ENCODE peak calls at places on chromosomes 12 and 14, in five cellular contexts. Y is CD8-positive, alpha-beta memory T cell; T is naive thymus-derived CD4-positive, alpha-beta T cell; L is lower leg skin; B is astrocyte of the spinal cord. W is an unnamed sample.

GRCh38 chr12:17296882-17297281 is 690.9 kb upstream of the LMO3 start:
- DNase-seq in Y (no peak), T (no peak), L (no peak), B (no peak), W (no peak)

GRCh38 chr12:105106621-105107020 is 910 bp upstream of the WASHC4 start:
- DNase-seq in B (no peak), T (no peak), L (no peak), Y (no peak), W (no peak)

GRCh38 chr12:19404232-19404880 is 34.9 kb upstream of the AEBP2 start:
- DNase-seq in Y (peak), L (no peak), T (peak), B (no peak), W (peak)

GRCh38 chr14:26702721-26703250 is 105.0 kb upstream of the NOVA1 start:
- DNase-seq in L (no peak), B (peak), Y (no peak), T (no peak), W (no peak)

GRCh38 chr14:70013269-70013873 is 134.2 kb downstream of the SMOC1 start:
- DNase-seq in T (no peak), L (peak), Y (no peak), B (no peak), W (no peak)

GRCh38 chr12:92992041-92992440 is 62.9 kb upstream of the EEA1 start:
- DNase-seq in L (no peak), Y (no peak), T (no peak), B (peak), W (no peak)

GRCh38 chr14:73463411-73463810 is 5.1 kb upstream of the NUMB start:
- DNase-seq in L (peak), B (peak), T (no peak), Y (no peak), W (no peak)

GRCh38 chr14:56664811-56665421 is 85.3 kb downstream of the TMEM260 start:
- DNase-seq in Y (no peak), B (no peak), L (no peak), T (no peak), W (no peak)

GRCh38 chr12:101564912-101565311 is 29.9 kb upstream of the MYBPC1 start:
- DNase-seq in L (no peak), Y (no peak), B (no peak), T (no peak), W (no peak)

GRCh38 chr12:1531654-1532366 is 62.6 kb downstream of the FBXL14 start:
- DNase-seq in Y (no peak), T (no peak), B (no peak), L (peak), W (no peak)

GRCh38 chr14:69441948-69442347 is 42.6 kb upstream of the PLEKHD1 start:
- DNase-seq in Y (no peak), L (no peak), B (no peak), T (no peak), W (no peak)

GRCh38 chr12:106147956-106148355 is 9.2 kb upstream of the NUAK1 start:
- DNase-seq in Y (no peak), B (no peak), L (no peak), T (no peak), W (no peak)

GRCh38 chr12:21372602-21373001 is at the start of gene IAPP:
- DNase-seq in T (no peak), Y (no peak), B (no peak), L (no peak), W (no peak)

GRCh38 chr14:88559852-88560251 is 3.0 kb upstream of the ZC3H14 start:
- DNase-seq in T (no peak), L (no peak), B (peak), Y (no peak), W (no peak)

GRCh38 chr12:104402630-104403029 is 54.1 kb upstream of the CHST11 start:
- DNase-seq in L (no peak), Y (no peak), B (no peak), T (no peak), W (no peak)

GRCh38 chr12:122503147-122503751 is 2.5 kb upstream of the ZCCHC8 start:
- DNase-seq in T (no peak), L (no peak), Y (no peak), B (no peak), W (no peak)

GRCh38 chr14:26598081-26598671 is 343 bp upstream of the NOVA1 start:
- DNase-seq in T (no peak), B (peak), L (peak), Y (no peak), W (no peak)

GRCh38 chr14:100576091-100577085 is 10.8 kb downstream of the BEGAIN start:
- DNase-seq in L (peak), T (no peak), Y (no peak), B (no peak), W (no peak)

GRCh38 chr14:69484444-69485113 is at the start of gene PLEKHD1:
- DNase-seq in Y (no peak), B (no peak), T (no peak), L (no peak), W (no peak)

GRCh38 chr14:72928872-72929271 is 2.6 kb downstream of the DCAF4 start:
- DNase-seq in L (peak), Y (no peak), T (no peak), B (no peak), W (no peak)

GRCh38 chr12:50218386-50218785 is 51.2 kb upstream of the CERS5 start:
- DNase-seq in L (no peak), T (no peak), Y (no peak), B (no peak), W (no peak)

GRCh38 chr12:97342130-97342529 is 120.5 kb upstream of the RMST start:
- DNase-seq in B (no peak), L (no peak), T (no peak), Y (no peak), W (no peak)

GRCh38 chr14:85811340-85811739 is 281.4 kb downstream of the FLRT2 start:
- DNase-seq in T (no peak), L (no peak), B (no peak), Y (no peak), W (no peak)

GRCh38 chr12:106341086-106341879 is 16.3 kb upstream of the POLR3B start:
- DNase-seq in Y (no peak), L (no peak), T (no peak), B (no peak), W (no peak)

GRCh38 chr12:118958520-118958919 is 22.8 kb upstream of the SRRM4 start:
- DNase-seq in Y (no peak), L (no peak), T (no peak), B (no peak), W (no peak)

GRCh38 chr12:117854339-117855012 is 114.3 kb downstream of the KSR2 start:
- DNase-seq in L (no peak), T (no peak), B (peak), Y (no peak), W (no peak)

GRCh38 chr12:116133149-116133548 is 144.3 kb downstream of the MED13L start:
- DNase-seq in T (no peak), B (no peak), L (no peak), Y (no peak), W (no peak)

DNA sequence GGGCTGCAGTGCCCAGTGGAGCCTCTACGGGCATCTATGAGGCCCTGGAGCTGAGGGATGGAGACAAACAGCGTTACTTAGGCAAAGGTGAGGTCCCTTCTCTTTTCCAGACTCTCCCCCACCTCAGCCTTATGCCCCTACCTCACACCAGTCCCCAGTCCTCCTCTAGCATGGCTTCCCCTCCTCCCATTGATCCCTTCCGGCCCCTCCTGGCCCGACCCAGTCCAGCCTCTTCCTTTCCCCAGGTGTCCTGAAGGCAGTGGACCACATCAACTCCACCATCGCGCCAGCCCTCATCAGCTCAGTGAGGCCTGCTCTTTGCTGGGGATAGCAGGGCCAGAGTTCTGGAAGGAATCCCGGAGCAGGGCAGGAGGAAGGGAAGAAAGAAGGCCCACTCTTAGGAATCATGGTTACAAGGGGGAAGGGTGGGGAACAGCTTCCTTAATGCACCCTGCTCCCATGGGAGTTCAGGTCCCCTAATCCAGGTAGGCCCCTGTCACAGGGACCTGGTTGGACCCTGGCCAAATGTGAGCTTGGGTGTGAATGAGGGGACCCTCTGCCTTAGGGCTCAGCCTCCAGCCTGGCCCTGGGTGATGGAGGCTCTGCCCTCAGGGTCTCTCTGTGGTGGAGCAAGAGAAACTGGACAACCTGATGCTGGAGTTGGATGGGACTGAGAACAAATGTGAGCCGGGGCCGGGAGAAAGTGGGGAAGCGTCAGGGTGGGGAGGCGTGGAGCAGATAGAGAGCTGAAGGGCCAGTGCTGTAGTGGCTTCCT is 2.2 kb downstream of the ENO2 start:
- DNase-seq in T (no peak), L (no peak), Y (no peak), B (no peak), W (no peak)
- H3K4me3 ChIP-seq in T (no peak), L (no peak), Y (no peak), B (no peak), W (no peak)

GRCh38 chr12:99596762-99597161 is 50.8 kb upstream of the GARIN6 start:
- DNase-seq in L (no peak), T (no peak), B (no peak), Y (no peak), W (no peak)
- H3K4me3 ChIP-seq in L (no peak), T (no peak), B (no peak), Y (no peak), W (no peak)

GRCh38 chr14:75258079-75258802 is 20.4 kb upstream of the FOS start:
- DNase-seq in B (peak), Y (no peak), T (no peak), L (peak), W (no peak)
- H3K4me3 ChIP-seq in B (peak), Y (peak), T (peak), L (no peak), W (peak)

DNA sequence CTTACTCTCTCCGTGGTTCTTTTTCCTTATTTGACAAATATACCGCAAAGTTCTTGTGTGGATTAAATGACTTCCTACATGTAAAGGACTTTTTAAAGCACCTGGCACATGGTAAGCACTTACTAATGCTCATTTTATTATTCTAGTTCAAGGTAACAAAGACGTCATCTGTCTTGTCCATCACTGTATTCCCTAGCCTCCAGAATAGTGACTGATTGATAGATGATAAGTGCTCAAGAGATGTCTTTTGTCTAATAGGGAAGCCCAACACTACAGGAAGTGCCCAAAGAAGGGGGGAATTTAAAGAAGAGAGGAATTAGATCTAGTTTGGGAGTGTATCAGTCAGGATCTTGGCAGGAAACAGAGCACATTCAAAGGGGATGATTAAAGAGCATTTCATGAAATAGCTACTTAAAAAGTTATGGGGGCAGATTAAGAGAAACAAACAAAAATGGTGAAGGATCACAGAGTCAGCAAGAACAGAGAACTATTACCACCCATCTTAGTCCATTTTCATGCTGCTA is 151.9 kb downstream of the GXYLT1 start:
- DNase-seq in L (no peak), T (no peak), B (no peak), Y (no peak), W (no peak)
- H3K4me3 ChIP-seq in L (no peak), T (no peak), B (no peak), Y (no peak), W (no peak)

DNA sequence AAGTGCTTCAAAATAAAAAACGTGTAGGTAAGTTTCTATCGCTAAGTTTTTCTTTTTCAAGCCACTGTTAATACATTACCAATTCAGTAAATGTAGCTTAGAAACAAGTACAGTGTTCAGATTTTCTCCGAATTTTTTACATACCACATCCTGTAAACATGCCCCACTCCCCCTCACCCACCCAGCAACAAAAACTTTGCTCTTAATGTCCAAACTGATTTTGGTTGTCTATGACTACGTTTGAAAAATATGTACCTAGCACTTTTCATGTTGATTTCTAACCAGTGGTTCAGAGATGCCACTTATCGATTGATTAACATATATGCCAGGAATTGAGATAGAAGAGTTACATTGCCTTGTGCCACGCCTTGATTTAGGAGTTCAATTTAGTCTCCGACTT is 663 bp upstream of the LIN7A start:
- DNase-seq in Y (no peak), L (no peak), B (no peak), T (no peak), W (no peak)
- H3K4me3 ChIP-seq in Y (no peak), L (no peak), B (peak), T (no peak), W (no peak)

GRCh38 chr14:77319416-77319815 is 1.3 kb downstream of the POMT2 start:
- DNase-seq in L (peak), B (no peak), Y (no peak), T (no peak), W (no peak)
- H3K4me3 ChIP-seq in L (no peak), B (no peak), Y (no peak), T (no peak), W (no peak)

GRCh38 chr12:2963154-2963759 is 4.1 kb downstream of the TEAD4 start:
- DNase-seq in T (no peak), B (no peak), Y (no peak), L (no peak), W (no peak)
- H3K4me3 ChIP-seq in T (no peak), B (no peak), Y (no peak), L (no peak), W (no peak)

DNA sequence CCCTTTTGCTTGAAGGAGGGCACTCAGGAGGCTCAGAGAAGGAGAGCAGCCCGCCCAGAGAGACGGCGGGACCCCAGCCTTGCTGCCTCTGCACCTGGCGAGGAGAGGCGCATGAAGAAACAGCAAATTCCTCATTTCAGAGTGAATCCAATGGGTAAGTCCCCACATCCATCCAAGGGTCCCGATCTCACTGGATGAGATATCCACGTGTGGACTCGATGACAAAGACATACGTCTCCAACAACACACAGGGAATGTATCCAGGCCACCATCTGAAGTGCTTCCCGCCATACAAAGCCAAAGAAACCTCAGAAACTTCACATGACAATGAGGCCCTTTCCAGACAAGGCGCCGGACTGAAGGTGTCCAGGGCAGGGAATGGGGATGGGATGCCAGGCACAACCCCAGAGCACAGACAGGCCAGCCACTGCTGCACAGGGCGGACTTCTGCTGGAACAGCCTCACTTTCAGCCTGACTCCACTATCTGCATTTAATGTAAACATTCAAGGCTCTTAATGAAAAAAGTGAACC is 14.5 kb downstream of the CCDC88C start:
- DNase-seq in T (no peak), L (no peak), B (no peak), Y (no peak), W (peak)
- H3K4me3 ChIP-seq in T (peak), L (no peak), B (no peak), Y (peak), W (peak)

GRCh38 chr12:54005531-54005852 is 3.3 kb upstream of the HOXC8 start:
- DNase-seq in Y (no peak), B (no peak), T (no peak), L (no peak), W (no peak)
- H3K4me3 ChIP-seq in Y (no peak), B (no peak), T (no peak), L (no peak), W (no peak)

GRCh38 chr12:7844131-7844530 is 28.6 kb downstream of the SLC2A14 start:
- DNase-seq in T (no peak), Y (no peak), B (no peak), L (no peak), W (no peak)
- H3K4me3 ChIP-seq in T (no peak), Y (no peak), B (no peak), L (no peak), W (no peak)

W was measured in CD4-positive, alpha-beta memory T cell.